ENCODE peak calls at places on chromosomes 12 and 14, in five cellular contexts. P, L, Y, V and E are unnamed samples.

GRCh38 chr12:108191938-108192337 is 62.9 kb downstream of the WSCD2 start:
- DNase-seq in P (no peak), L (no peak), Y (no peak), V (no peak), E (no peak)

GRCh38 chr12:117417004-117417403 is 55.6 kb upstream of the NOS1 start:
- DNase-seq in P (no peak), L (no peak), Y (no peak), V (no peak), E (no peak)

GRCh38 chr14:61211476-61212262 is 69.5 kb downstream of the TMEM30B start:
- DNase-seq in P (no peak), L (no peak), Y (no peak), V (no peak), E (no peak)

GRCh38 chr12:66195242-66195641 is 6.2 kb downstream of the IRAK3 start:
- DNase-seq in P (no peak), L (no peak), Y (no peak), V (no peak), E (no peak)

GRCh38 chr14:99522934-99523660 is 41.9 kb downstream of the CCNK start:
- DNase-seq in P (no peak), L (no peak), Y (no peak), V (peak), E (no peak)

GRCh38 chr14:35047961-35048513 is 2.0 kb downstream of the FAM177A1 start:
- DNase-seq in P (no peak), L (no peak), Y (no peak), V (no peak), E (no peak)

GRCh38 chr14:104113631-104114420 is 24.6 kb upstream of the KIF26A start:
- DNase-seq in P (no peak), L (no peak), Y (no peak), V (peak), E (no peak)

GRCh38 chr12:70121562-70121961 is 121.7 kb upstream of the CNOT2 start:
- DNase-seq in P (no peak), L (no peak), Y (no peak), V (no peak), E (no peak)

GRCh38 chr12:52203126-52203921 is 11.5 kb upstream of the KRT80 start:
- DNase-seq in P (peak), L (peak), Y (peak), V (peak), E (peak)

GRCh38 chr14:93096923-93097322 is 18.8 kb downstream of the ITPK1 start:
- DNase-seq in P (no peak), L (no peak), Y (no peak), V (no peak), E (no peak)

GRCh38 chr12:87376722-87377121 is 652.5 kb downstream of the C12orf50 start:
- DNase-seq in P (no peak), L (no peak), Y (no peak), V (no peak), E (no peak)

GRCh38 chr12:67991158-67991557 is 1.9 kb downstream of the IFNG-AS1 start:
- DNase-seq in P (no peak), L (no peak), Y (peak), V (no peak), E (no peak)

GRCh38 chr12:105418821-105419291 is 88.4 kb downstream of the C12orf75 start:
- DNase-seq in P (no peak), L (peak), Y (no peak), V (no peak), E (no peak)

GRCh38 chr14:104724981-104725771 is 1.1 kb downstream of the ADSS1 start:
- DNase-seq in P (peak), L (no peak), Y (no peak), V (peak), E (no peak)

GRCh38 chr12:132474237-132474741 is 15.7 kb upstream of the FBRSL1 start:
- DNase-seq in P (no peak), L (no peak), Y (no peak), V (no peak), E (no peak)